ENCODE peak calls at places on chromosomes 3 and 15, in five cellular contexts. R, Z, S, B and N are unnamed samples.
A peak's percentile ranks its signal among the peaks of the same experiment; 100 is the strongest.

GRCh38 chr3:25854214-25854613 is 64.3 kb downstream of the OXSM start:
- DNase-seq in R (no peak), S (no peak), Z (no peak), B (no peak), N (no peak)

GRCh38 chr15:101039461-101039860 is 120.3 kb downstream of the LRRK1 start:
- DNase-seq in S (no peak), R (no peak), B (no peak), Z (no peak), N (no peak)

GRCh38 chr3:37779289-37780152 is 82.2 kb upstream of the CTDSPL start:
- DNase-seq in B (no peak), S (peak; percentile 52), Z (peak; percentile 91), R (no peak), N (no peak)

GRCh38 chr3:107211608-107212007 is 165.6 kb upstream of the CCDC54 start:
- DNase-seq in S (no peak), B (no peak), R (no peak), Z (no peak), N (no peak)

GRCh38 chr15:58221591-58222241 is 83.5 kb downstream of the AQP9 start:
- DNase-seq in Z (peak; percentile 43), S (no peak), B (peak; percentile 28), R (no peak), N (no peak)

GRCh38 chr3:148233403-148233802 is 464.3 kb upstream of the AGTR1 start:
- DNase-seq in S (no peak), B (no peak), R (no peak), Z (no peak), N (no peak)

GRCh38 chr15:39251413-39252197 is 329.3 kb upstream of the THBS1 start:
- DNase-seq in R (no peak), Z (no peak), B (no peak), S (no peak), N (no peak)

GRCh38 chr15:60620707-60621106 is 141.8 kb upstream of the ICE2 start:
- DNase-seq in Z (peak; percentile 66), R (no peak), S (peak; percentile 33), B (no peak), N (no peak)

GRCh38 chr15:76333720-76334437 is 2.7 kb upstream of the ISL2 start:
- DNase-seq in Z (peak; percentile 75), R (no peak), S (no peak), B (no peak), N (no peak)

GRCh38 chr3:2495746-2496145 is 397.1 kb downstream of the CNTN4 start:
- DNase-seq in B (no peak), S (no peak), Z (no peak), R (no peak), N (no peak)

GRCh38 chr15:69165637-69166025 is 5.2 kb downstream of the GLCE start:
- DNase-seq in S (no peak), Z (no peak), R (no peak), B (no peak), N (no peak)

GRCh38 chr3:141795719-141796435 is 32.7 kb downstream of the GRK7 start:
- DNase-seq in S (peak; percentile 17), B (no peak), Z (no peak), R (peak; percentile 40), N (no peak)

GRCh38 chr3:22569570-22569969 is 633.6 kb upstream of the UBE2E2 start:
- DNase-seq in S (no peak), Z (no peak), R (no peak), B (no peak), N (no peak)

GRCh38 chr3:121072128-121072527 is 164.1 kb downstream of the STXBP5L start:
- DNase-seq in B (no peak), S (no peak), R (no peak), Z (no peak), N (no peak)

GRCh38 chr15:78055923-78056713 is 21.4 kb downstream of the TBC1D2B start:
- DNase-seq in S (peak; percentile 49), B (no peak), Z (no peak), R (no peak), N (no peak)

GRCh38 chr3:56119575-56120349 is 348.5 kb downstream of the ERC2 start:
- DNase-seq in R (peak; percentile 18), S (no peak), Z (no peak), B (no peak), N (no peak)

GRCh38 chr3:142964150-142964498 is 650 bp upstream of the PAQR9 start:
- DNase-seq in S (no peak), R (no peak), Z (peak; percentile 65), B (no peak), N (peak; percentile 14)

GRCh38 chr15:33425149-33425548 is 114.4 kb downstream of the RYR3 start:
- DNase-seq in S (no peak), R (no peak), Z (no peak), B (no peak), N (no peak)

GRCh38 chr3:37800022-37800493 is 61.6 kb upstream of the CTDSPL start:
- DNase-seq in R (no peak), B (no peak), S (no peak), Z (no peak), N (no peak)

GRCh38 chr3:140499114-140499757 is 178.6 kb upstream of the TRIM42 start:
- DNase-seq in Z (peak; percentile 62), R (no peak), B (no peak), S (no peak), N (no peak)

GRCh38 chr3:189121088-189121487 is 50.7 kb upstream of the TPRG1 start:
- DNase-seq in Z (no peak), B (no peak), R (no peak), S (no peak), N (no peak)

DNA sequence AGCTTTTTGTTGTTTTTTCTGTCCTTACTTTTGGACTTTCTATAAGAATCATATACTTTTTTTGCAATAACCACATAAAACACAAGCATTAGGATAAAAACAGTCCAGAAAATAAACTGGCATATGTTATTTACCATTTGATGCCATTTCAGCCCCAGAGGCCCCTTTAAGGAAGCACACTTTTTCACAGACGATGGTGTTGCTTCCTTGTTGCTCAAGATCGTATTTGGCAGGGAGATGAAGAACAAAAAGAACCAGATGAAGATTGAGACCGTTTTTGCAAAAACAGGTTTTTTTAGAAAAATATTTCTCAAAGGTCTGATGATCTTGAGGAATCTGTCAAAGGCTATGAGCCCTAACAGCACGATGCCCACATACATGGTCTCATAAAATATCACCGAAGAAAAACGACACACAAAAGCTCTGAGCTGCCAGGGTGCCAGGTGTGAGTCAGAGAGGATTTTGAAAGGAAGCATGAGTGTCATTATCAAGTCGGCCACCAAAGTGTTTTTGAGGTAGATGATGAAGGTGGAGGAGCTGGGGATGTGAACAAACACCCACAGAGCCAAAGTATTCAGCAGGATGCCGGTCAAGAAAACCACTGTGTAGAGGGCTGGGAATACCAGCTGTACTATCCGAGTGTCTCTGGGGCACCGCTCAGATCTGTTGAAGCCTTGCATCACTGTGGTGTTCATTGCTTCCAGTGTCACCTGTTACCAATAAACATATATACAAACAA is 882 bp downstream of the P2RY13 start:
- DNase-seq in R (no peak), B (no peak), Z (no peak), S (no peak), N (no peak)
- H3K4me3 ChIP-seq in R (no peak overlapping the region), B (peak overlapping the region; percentile 21), Z (no peak overlapping the region), S (no peak overlapping the region), N (no peak overlapping the region)

GRCh38 chr3:44237665-44238064 is 4.0 kb upstream of the TOPAZ1 start:
- DNase-seq in S (no peak), R (no peak), B (no peak), Z (peak; percentile 45), N (no peak)

GRCh38 chr3:44240061-44240460 is 1.6 kb upstream of the TOPAZ1 start:
- DNase-seq in Z (no peak), B (no peak), S (no peak), R (no peak), N (no peak)

GRCh38 chr3:44241706-44242105 is at the start of gene TOPAZ1:
- DNase-seq in Z (no peak), B (no peak), R (no peak), S (no peak), N (no peak)

GRCh38 chr3:44238889-44239288 is 2.8 kb upstream of the TOPAZ1 start:
- DNase-seq in S (no peak), R (no peak), B (no peak), Z (no peak), N (no peak)

DNA sequence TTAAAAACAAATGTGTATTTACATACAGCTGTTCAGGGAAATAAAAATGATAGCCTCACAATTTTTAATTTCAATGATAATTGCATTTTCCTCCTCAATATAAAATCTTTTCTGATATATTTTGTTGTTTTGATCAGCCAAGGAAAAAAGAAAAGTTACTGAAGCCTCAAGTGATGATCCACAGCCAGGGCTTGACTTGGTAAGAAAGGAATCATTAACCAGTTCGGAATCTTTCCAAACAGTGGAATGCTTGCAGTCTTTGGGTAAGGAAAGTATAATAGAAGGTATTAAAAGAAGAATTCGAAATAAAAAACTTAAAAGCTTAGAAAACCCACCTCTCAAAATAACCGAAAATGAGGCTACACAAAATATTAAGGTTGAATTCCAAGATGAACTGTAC is 1.0 kb downstream of the TOPAZ1 start:
- DNase-seq in Z (no peak), S (no peak), B (no peak), R (no peak), N (no peak)
- H3K4me3 ChIP-seq in Z (no peak overlapping the region), S (no peak overlapping the region), B (no peak overlapping the region), R (no peak overlapping the region), N (no peak overlapping the region)

GRCh38 chr3:88812576-88812975 is 294.8 kb upstream of the EPHA3 start:
- DNase-seq in Z (peak; percentile 19), R (no peak), B (no peak), S (no peak), N (no peak)
- H3K4me3 ChIP-seq in Z (no peak overlapping the region), R (no peak overlapping the region), B (no peak overlapping the region), S (no peak overlapping the region), N (no peak overlapping the region)

GRCh38 chr3:78287085-78287484 is 1247.2 kb downstream of the ROBO2 start:
- DNase-seq in R (no peak), B (no peak), S (no peak), Z (no peak), N (no peak)
- H3K4me3 ChIP-seq in R (no peak overlapping the region), B (no peak overlapping the region), S (no peak overlapping the region), Z (no peak overlapping the region), N (no peak overlapping the region)

DNA sequence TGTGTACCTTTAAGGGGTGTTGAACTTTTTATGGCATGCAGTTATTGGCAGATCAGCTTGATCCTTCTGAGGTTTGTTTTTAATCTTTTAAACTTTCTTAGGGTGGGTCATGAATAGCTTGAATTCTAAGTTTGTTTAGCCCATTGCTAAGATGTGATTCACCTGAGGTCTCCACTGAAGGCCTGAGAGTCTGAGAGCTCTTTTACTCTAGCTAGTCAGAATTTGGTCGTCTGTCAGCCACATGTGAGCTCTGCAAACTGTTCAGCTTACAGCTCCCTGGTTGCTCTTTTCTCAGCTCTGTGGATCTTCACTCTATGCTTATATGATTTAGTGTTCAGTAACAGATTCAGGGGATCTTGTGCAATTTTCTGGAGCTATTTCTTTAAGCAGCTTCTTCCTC is 161.3 kb downstream of the ABHD5 start:
- DNase-seq in Z (no peak), R (no peak), S (no peak), B (no peak), N (no peak)
- H3K4me3 ChIP-seq in Z (no peak overlapping the region), R (no peak overlapping the region), S (no peak overlapping the region), B (no peak overlapping the region), N (no peak overlapping the region)